ENCODE peak calls at places on chromosomes 5 and 9, in six cellular contexts. F is sigmoid colon, N is DND-41, R is lung, U is breast epithelium, W is right atrium auricular region. M is an unnamed sample. For H3K9me3, the result is how much of the 10 kb centered on the place peaks cover.

GRCh38 chr5:37767251-37767650 is 72.6 kb downstream of the GDNF start:
- DNase-seq in U (no peak), F (no peak), W (no peak), N (no peak), R (no peak), M (no peak)

GRCh38 chr9:110048473-110048975 is 159.4 kb downstream of the C9orf152 start:
- DNase-seq in U (no peak), R (peak), N (peak), W (peak), F (peak), M (peak)

GRCh38 chr9:36470891-36471290 is 70.8 kb upstream of the RNF38 start:
- DNase-seq in F (peak), U (no peak), N (peak), W (no peak), R (peak), M (peak)

GRCh38 chr5:178392998-178393397 is 160.4 kb upstream of the PHYKPL start:
- DNase-seq in R (no peak), U (no peak), W (no peak), N (no peak), F (peak), M (no peak)

GRCh38 chr5:176541338-176542134 is 4.3 kb upstream of the RNF44 start:
- DNase-seq in R (peak), U (no peak), F (no peak), W (no peak), N (peak), M (peak)

GRCh38 chr9:69149321-69149807 is 24.7 kb upstream of the TJP2 start:
- DNase-seq in F (no peak), N (no peak), W (no peak), R (no peak), U (no peak), M (no peak)

GRCh38 chr9:5002811-5003210 is 17.7 kb downstream of the JAK2 start:
- DNase-seq in W (no peak), R (no peak), U (no peak), F (no peak), N (no peak), M (no peak)

GRCh38 chr5:1122511-1123284 is 10.8 kb upstream of the SLC12A7 start:
- DNase-seq in R (no peak), F (no peak), W (no peak), N (no peak), U (no peak), M (no peak)

GRCh38 chr5:137487600-137487999 is 11.5 kb downstream of the SPOCK1 start:
- DNase-seq in U (no peak), F (peak), W (peak), N (no peak), R (no peak), M (no peak)

GRCh38 chr5:73748510-73749410 is 122.8 kb downstream of the ARHGEF28 start:
- DNase-seq in R (no peak), U (no peak), W (no peak), N (no peak), F (no peak), M (no peak)

GRCh38 chr9:130766031-130766903 is 68.8 kb upstream of the ABL1 start:
- DNase-seq in N (no peak), F (peak), W (no peak), U (no peak), R (no peak), M (no peak)

GRCh38 chr5:118459490-118459889 is 528.9 kb downstream of the DTWD2 start:
- DNase-seq in R (no peak), N (no peak), F (no peak), U (no peak), W (no peak), M (no peak)

GRCh38 chr9:116860509-116861120 is 173.5 kb downstream of the TRIM32 start:
- DNase-seq in F (peak), N (peak), R (peak), U (peak), W (peak), M (no peak)

GRCh38 chr5:9835121-9835770 is 205.1 kb upstream of the TAS2R1 start:
- DNase-seq in F (no peak), U (no peak), R (no peak), N (no peak), W (no peak), M (no peak)
- TF ChIP-seq CTCF in F (no peak), U (no peak), R (no peak), N (no peak), W (no peak), M (no peak)

GRCh38 chr9:33791117-33791516 is 4.2 kb upstream of the PRSS3 start:
- DNase-seq in W (no peak), F (no peak), U (no peak), N (no peak), R (peak), M (no peak)
- H3K27ac ChIP-seq in W (no peak), F (no peak), U (no peak), N (no peak), R (no peak), M (no peak)

GRCh38 chr5:141313711-141314110 is 6.9 kb downstream of the TAF7 start:
- DNase-seq in F (no peak), R (no peak), U (no peak), N (no peak), W (no peak), M (no peak)
- H3K9me3 ChIP-seq in F (half or more), R (under half), U (half or more), N (under half), W (half or more), M (half or more)

DNA sequence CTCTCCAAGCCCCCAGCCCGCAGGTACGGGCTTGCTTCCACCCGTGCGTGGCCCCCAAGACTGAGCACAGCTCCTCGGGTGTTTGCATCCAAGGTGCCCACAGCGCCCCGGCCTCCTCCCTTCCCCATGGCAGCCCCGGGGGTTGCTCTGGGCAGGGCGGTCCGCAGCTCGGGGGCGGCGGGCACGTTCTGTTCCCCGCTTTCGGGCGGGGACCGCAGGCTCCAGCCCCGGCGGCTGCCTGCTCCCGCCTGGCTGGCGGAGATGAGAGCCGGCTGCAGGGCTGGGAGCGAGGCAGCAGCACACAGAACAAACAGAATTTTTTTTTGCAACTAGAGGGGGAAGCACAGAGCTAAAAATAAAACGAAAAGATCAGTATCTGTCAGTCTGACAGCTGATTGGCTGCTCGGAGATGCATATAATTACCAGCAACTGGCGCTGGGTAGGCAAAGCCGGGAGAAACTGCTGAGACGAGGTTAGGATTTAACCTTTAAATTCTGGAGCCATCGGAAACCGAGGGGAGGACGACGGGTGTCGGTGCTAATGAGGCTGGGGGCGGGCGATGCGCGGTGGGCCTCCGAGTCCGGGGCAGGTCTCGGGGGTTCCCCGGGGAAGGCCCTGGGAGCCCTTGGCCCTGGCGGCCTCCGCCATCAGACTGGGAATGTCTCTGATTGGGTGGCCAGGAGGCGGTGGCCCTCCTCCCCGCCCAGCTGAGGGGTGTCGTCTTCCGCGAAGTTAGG is 142.7 kb upstream of the IER5L start:
- DNase-seq in F (peak), U (peak), N (peak), W (peak), R (peak), M (peak)
- TF ChIP-seq CTCF in F (peak), U (peak), N (peak), W (peak), R (no peak), M (peak)

M was measured in CD4-positive, alpha-beta T cell.